ENCODE peak calls at places on chromosomes 13 and 19, in seven cellular contexts. One of them, this sample, is unnamed.
A peak's percentile ranks its signal among the peaks of the same experiment; 100 is the strongest.

GRCh38 chr19:4052993-4053422 is 13.7 kb downstream of the ZBTB7A start:
- DNase-seq in stimulated activated CD8-positive, alpha-beta memory T cell treated with anti-CD3 and anti-CD28 coated beads, Interleukin-7, amount 100 ng/mL, for 1 hour: no peak
- DNase-seq in CD8-positive, alpha-beta memory T cell: no peak
- DNase-seq in SK-N-DZ: no peak
- DNase-seq in cardiac fibroblast: no peak
- DNase-seq in stimulated activated CD4-positive, alpha-beta T cell treated with anti-CD3 and anti-CD28 coated beads, TNF-alpha, amount 100 ng/mL, for 1 hour: no peak
- DNase-seq in AG09319: no peak
- DNase-seq in this sample: no peak

GRCh38 chr13:67643656-67644055 is 413.5 kb upstream of the PCDH9 start:
- DNase-seq in stimulated activated CD8-positive, alpha-beta memory T cell treated with anti-CD3 and anti-CD28 coated beads, Interleukin-7, amount 100 ng/mL, for 1 hour: no peak
- DNase-seq in CD8-positive, alpha-beta memory T cell: no peak
- DNase-seq in SK-N-DZ: no peak
- DNase-seq in cardiac fibroblast: no peak
- DNase-seq in stimulated activated CD4-positive, alpha-beta T cell treated with anti-CD3 and anti-CD28 coated beads, TNF-alpha, amount 100 ng/mL, for 1 hour: no peak
- DNase-seq in AG09319: no peak
- DNase-seq in this sample: no peak

GRCh38 chr13:20340136-20340758 is 108.1 kb upstream of the GJB6 start:
- DNase-seq in stimulated activated CD8-positive, alpha-beta memory T cell treated with anti-CD3 and anti-CD28 coated beads, Interleukin-7, amount 100 ng/mL, for 1 hour: no peak
- DNase-seq in CD8-positive, alpha-beta memory T cell: no peak
- DNase-seq in SK-N-DZ: no peak
- DNase-seq in cardiac fibroblast: no peak
- DNase-seq in stimulated activated CD4-positive, alpha-beta T cell treated with anti-CD3 and anti-CD28 coated beads, TNF-alpha, amount 100 ng/mL, for 1 hour: no peak
- DNase-seq in AG09319: no peak
- DNase-seq in this sample: no peak

GRCh38 chr13:46229251-46229650 is 17.5 kb downstream of the LRRC63 start:
- DNase-seq in stimulated activated CD8-positive, alpha-beta memory T cell treated with anti-CD3 and anti-CD28 coated beads, Interleukin-7, amount 100 ng/mL, for 1 hour: no peak
- DNase-seq in CD8-positive, alpha-beta memory T cell: no peak
- DNase-seq in SK-N-DZ: no peak
- DNase-seq in cardiac fibroblast: no peak
- DNase-seq in stimulated activated CD4-positive, alpha-beta T cell treated with anti-CD3 and anti-CD28 coated beads, TNF-alpha, amount 100 ng/mL, for 1 hour: no peak
- DNase-seq in AG09319: no peak
- DNase-seq in this sample: no peak

GRCh38 chr13:31793246-31793645 is 53.9 kb downstream of the RXFP2 start:
- DNase-seq in stimulated activated CD8-positive, alpha-beta memory T cell treated with anti-CD3 and anti-CD28 coated beads, Interleukin-7, amount 100 ng/mL, for 1 hour: no peak
- DNase-seq in CD8-positive, alpha-beta memory T cell: no peak
- DNase-seq in SK-N-DZ: no peak
- DNase-seq in cardiac fibroblast: peak; percentile 24
- DNase-seq in stimulated activated CD4-positive, alpha-beta T cell treated with anti-CD3 and anti-CD28 coated beads, TNF-alpha, amount 100 ng/mL, for 1 hour: no peak
- DNase-seq in AG09319: no peak
- DNase-seq in this sample: peak; percentile 78

GRCh38 chr19:21569497-21569870 is 64.1 kb downstream of the ZNF429 start:
- DNase-seq in stimulated activated CD8-positive, alpha-beta memory T cell treated with anti-CD3 and anti-CD28 coated beads, Interleukin-7, amount 100 ng/mL, for 1 hour: no peak
- DNase-seq in CD8-positive, alpha-beta memory T cell: peak; percentile 64
- DNase-seq in SK-N-DZ: no peak
- DNase-seq in cardiac fibroblast: peak; percentile 38
- DNase-seq in stimulated activated CD4-positive, alpha-beta T cell treated with anti-CD3 and anti-CD28 coated beads, TNF-alpha, amount 100 ng/mL, for 1 hour: peak; percentile 36
- DNase-seq in AG09319: peak; percentile 2
- DNase-seq in this sample: no peak

GRCh38 chr13:108996430-108996829 is 367.0 kb downstream of the MYO16 start:
- DNase-seq in stimulated activated CD8-positive, alpha-beta memory T cell treated with anti-CD3 and anti-CD28 coated beads, Interleukin-7, amount 100 ng/mL, for 1 hour: no peak
- DNase-seq in CD8-positive, alpha-beta memory T cell: no peak
- DNase-seq in SK-N-DZ: no peak
- DNase-seq in cardiac fibroblast: no peak
- DNase-seq in stimulated activated CD4-positive, alpha-beta T cell treated with anti-CD3 and anti-CD28 coated beads, TNF-alpha, amount 100 ng/mL, for 1 hour: no peak
- DNase-seq in AG09319: no peak
- DNase-seq in this sample: no peak

GRCh38 chr13:19726611-19727010 is 56.1 kb downstream of the PSPC1 start:
- DNase-seq in stimulated activated CD8-positive, alpha-beta memory T cell treated with anti-CD3 and anti-CD28 coated beads, Interleukin-7, amount 100 ng/mL, for 1 hour: no peak
- DNase-seq in CD8-positive, alpha-beta memory T cell: no peak
- DNase-seq in SK-N-DZ: no peak
- DNase-seq in cardiac fibroblast: peak; percentile 65
- DNase-seq in stimulated activated CD4-positive, alpha-beta T cell treated with anti-CD3 and anti-CD28 coated beads, TNF-alpha, amount 100 ng/mL, for 1 hour: no peak
- DNase-seq in AG09319: no peak
- DNase-seq in this sample: no peak

GRCh38 chr19:48551437-48552302 is at the start of gene SULT2B1:
- DNase-seq in stimulated activated CD8-positive, alpha-beta memory T cell treated with anti-CD3 and anti-CD28 coated beads, Interleukin-7, amount 100 ng/mL, for 1 hour: no peak
- DNase-seq in CD8-positive, alpha-beta memory T cell: peak; percentile 20
- DNase-seq in SK-N-DZ: no peak
- DNase-seq in cardiac fibroblast: no peak
- DNase-seq in stimulated activated CD4-positive, alpha-beta T cell treated with anti-CD3 and anti-CD28 coated beads, TNF-alpha, amount 100 ng/mL, for 1 hour: no peak
- DNase-seq in AG09319: no peak
- DNase-seq in this sample: no peak

GRCh38 chr19:18417250-18418033 is 1.8 kb upstream of the SSBP4 start:
- DNase-seq in stimulated activated CD8-positive, alpha-beta memory T cell treated with anti-CD3 and anti-CD28 coated beads, Interleukin-7, amount 100 ng/mL, for 1 hour: no peak
- DNase-seq in CD8-positive, alpha-beta memory T cell: peak; percentile 64
- DNase-seq in SK-N-DZ: peak; percentile 79
- DNase-seq in cardiac fibroblast: peak; percentile 95
- DNase-seq in stimulated activated CD4-positive, alpha-beta T cell treated with anti-CD3 and anti-CD28 coated beads, TNF-alpha, amount 100 ng/mL, for 1 hour: no peak
- DNase-seq in AG09319: no peak
- DNase-seq in this sample: peak; percentile 40

GRCh38 chr19:6068711-6069110 is 41.6 kb downstream of the RFX2 start:
- DNase-seq in stimulated activated CD8-positive, alpha-beta memory T cell treated with anti-CD3 and anti-CD28 coated beads, Interleukin-7, amount 100 ng/mL, for 1 hour: no peak
- DNase-seq in CD8-positive, alpha-beta memory T cell: no peak
- DNase-seq in SK-N-DZ: no peak
- DNase-seq in cardiac fibroblast: no peak
- DNase-seq in stimulated activated CD4-positive, alpha-beta T cell treated with anti-CD3 and anti-CD28 coated beads, TNF-alpha, amount 100 ng/mL, for 1 hour: no peak
- DNase-seq in AG09319: no peak
- DNase-seq in this sample: no peak

GRCh38 chr19:33282036-33282686 is 20.2 kb downstream of the CEBPA start:
- DNase-seq in stimulated activated CD8-positive, alpha-beta memory T cell treated with anti-CD3 and anti-CD28 coated beads, Interleukin-7, amount 100 ng/mL, for 1 hour: no peak
- DNase-seq in CD8-positive, alpha-beta memory T cell: no peak
- DNase-seq in SK-N-DZ: no peak
- DNase-seq in cardiac fibroblast: no peak
- DNase-seq in stimulated activated CD4-positive, alpha-beta T cell treated with anti-CD3 and anti-CD28 coated beads, TNF-alpha, amount 100 ng/mL, for 1 hour: no peak
- DNase-seq in AG09319: no peak
- DNase-seq in this sample: peak; percentile 57

GRCh38 chr13:112893570-112894422 is 75.2 kb upstream of the MCF2L start:
- DNase-seq in stimulated activated CD8-positive, alpha-beta memory T cell treated with anti-CD3 and anti-CD28 coated beads, Interleukin-7, amount 100 ng/mL, for 1 hour: no peak
- DNase-seq in CD8-positive, alpha-beta memory T cell: peak; percentile 48
- DNase-seq in SK-N-DZ: peak; percentile 57
- DNase-seq in cardiac fibroblast: peak; percentile 22
- DNase-seq in stimulated activated CD4-positive, alpha-beta T cell treated with anti-CD3 and anti-CD28 coated beads, TNF-alpha, amount 100 ng/mL, for 1 hour: no peak
- DNase-seq in AG09319: no peak
- DNase-seq in this sample: no peak

GRCh38 chr13:109836629-109837607 is 50.5 kb upstream of the IRS2 start:
- DNase-seq in stimulated activated CD8-positive, alpha-beta memory T cell treated with anti-CD3 and anti-CD28 coated beads, Interleukin-7, amount 100 ng/mL, for 1 hour: no peak
- DNase-seq in CD8-positive, alpha-beta memory T cell: no peak
- DNase-seq in SK-N-DZ: no peak
- DNase-seq in cardiac fibroblast: no peak
- DNase-seq in stimulated activated CD4-positive, alpha-beta T cell treated with anti-CD3 and anti-CD28 coated beads, TNF-alpha, amount 100 ng/mL, for 1 hour: no peak
- DNase-seq in AG09319: no peak
- DNase-seq in this sample: no peak

GRCh38 chr19:55206664-55207500 is 2.4 kb downstream of the PTPRH start:
- DNase-seq in stimulated activated CD8-positive, alpha-beta memory T cell treated with anti-CD3 and anti-CD28 coated beads, Interleukin-7, amount 100 ng/mL, for 1 hour: no peak
- DNase-seq in CD8-positive, alpha-beta memory T cell: no peak
- DNase-seq in SK-N-DZ: peak; percentile 32
- DNase-seq in cardiac fibroblast: peak; percentile 95
- DNase-seq in stimulated activated CD4-positive, alpha-beta T cell treated with anti-CD3 and anti-CD28 coated beads, TNF-alpha, amount 100 ng/mL, for 1 hour: peak; percentile 27
- DNase-seq in AG09319: peak; percentile 62
- DNase-seq in this sample: peak; percentile 81

GRCh38 chr19:12800873-12801465 is 631 bp downstream of the PRDX2 start:
- DNase-seq in stimulated activated CD8-positive, alpha-beta memory T cell treated with anti-CD3 and anti-CD28 coated beads, Interleukin-7, amount 100 ng/mL, for 1 hour: no peak
- DNase-seq in CD8-positive, alpha-beta memory T cell: no peak
- DNase-seq in SK-N-DZ: no peak
- DNase-seq in cardiac fibroblast: no peak
- DNase-seq in stimulated activated CD4-positive, alpha-beta T cell treated with anti-CD3 and anti-CD28 coated beads, TNF-alpha, amount 100 ng/mL, for 1 hour: no peak
- DNase-seq in AG09319: no peak
- DNase-seq in this sample: no peak

GRCh38 chr19:15464394-15465385 is at the start of gene RASAL3:
- DNase-seq in stimulated activated CD8-positive, alpha-beta memory T cell treated with anti-CD3 and anti-CD28 coated beads, Interleukin-7, amount 100 ng/mL, for 1 hour: peak; percentile 48
- DNase-seq in CD8-positive, alpha-beta memory T cell: peak; percentile 75
- DNase-seq in SK-N-DZ: no peak
- DNase-seq in cardiac fibroblast: peak; percentile 15
- DNase-seq in stimulated activated CD4-positive, alpha-beta T cell treated with anti-CD3 and anti-CD28 coated beads, TNF-alpha, amount 100 ng/mL, for 1 hour: peak; percentile 36
- DNase-seq in AG09319: no peak
- DNase-seq in this sample: no peak

GRCh38 chr13:102261809-102262208 is 140.0 kb downstream of the FGF14 start:
- DNase-seq in stimulated activated CD8-positive, alpha-beta memory T cell treated with anti-CD3 and anti-CD28 coated beads, Interleukin-7, amount 100 ng/mL, for 1 hour: no peak
- DNase-seq in CD8-positive, alpha-beta memory T cell: no peak
- DNase-seq in SK-N-DZ: no peak
- DNase-seq in cardiac fibroblast: no peak
- DNase-seq in stimulated activated CD4-positive, alpha-beta T cell treated with anti-CD3 and anti-CD28 coated beads, TNF-alpha, amount 100 ng/mL, for 1 hour: no peak
- DNase-seq in AG09319: no peak
- DNase-seq in this sample: no peak

GRCh38 chr13:27039171-27039701 is 132.4 kb downstream of the USP12 start:
- DNase-seq in stimulated activated CD8-positive, alpha-beta memory T cell treated with anti-CD3 and anti-CD28 coated beads, Interleukin-7, amount 100 ng/mL, for 1 hour: no peak
- DNase-seq in CD8-positive, alpha-beta memory T cell: no peak
- DNase-seq in SK-N-DZ: no peak
- DNase-seq in cardiac fibroblast: no peak
- DNase-seq in stimulated activated CD4-positive, alpha-beta T cell treated with anti-CD3 and anti-CD28 coated beads, TNF-alpha, amount 100 ng/mL, for 1 hour: no peak
- DNase-seq in AG09319: no peak
- DNase-seq in this sample: no peak

GRCh38 chr19:51094696-51095279 is 12.1 kb upstream of the KLK14 start:
- DNase-seq in stimulated activated CD8-positive, alpha-beta memory T cell treated with anti-CD3 and anti-CD28 coated beads, Interleukin-7, amount 100 ng/mL, for 1 hour: no peak
- DNase-seq in CD8-positive, alpha-beta memory T cell: no peak
- DNase-seq in SK-N-DZ: peak; percentile 24
- DNase-seq in cardiac fibroblast: peak; percentile 26
- DNase-seq in stimulated activated CD4-positive, alpha-beta T cell treated with anti-CD3 and anti-CD28 coated beads, TNF-alpha, amount 100 ng/mL, for 1 hour: peak; percentile 23
- DNase-seq in AG09319: no peak
- DNase-seq in this sample: no peak

GRCh38 chr19:17041994-17042393 is 15.4 kb upstream of the CPAMD8 start:
- DNase-seq in stimulated activated CD8-positive, alpha-beta memory T cell treated with anti-CD3 and anti-CD28 coated beads, Interleukin-7, amount 100 ng/mL, for 1 hour: no peak
- DNase-seq in CD8-positive, alpha-beta memory T cell: no peak
- DNase-seq in SK-N-DZ: no peak
- DNase-seq in cardiac fibroblast: peak; percentile 63
- DNase-seq in stimulated activated CD4-positive, alpha-beta T cell treated with anti-CD3 and anti-CD28 coated beads, TNF-alpha, amount 100 ng/mL, for 1 hour: no peak
- DNase-seq in AG09319: peak; percentile 20
- DNase-seq in this sample: no peak

GRCh38 chr13:40304391-40304790 is 362.1 kb downstream of the FOXO1 start:
- DNase-seq in stimulated activated CD8-positive, alpha-beta memory T cell treated with anti-CD3 and anti-CD28 coated beads, Interleukin-7, amount 100 ng/mL, for 1 hour: no peak
- DNase-seq in CD8-positive, alpha-beta memory T cell: no peak
- DNase-seq in SK-N-DZ: no peak
- DNase-seq in cardiac fibroblast: no peak
- DNase-seq in stimulated activated CD4-positive, alpha-beta T cell treated with anti-CD3 and anti-CD28 coated beads, TNF-alpha, amount 100 ng/mL, for 1 hour: no peak
- DNase-seq in AG09319: no peak
- DNase-seq in this sample: no peak

GRCh38 chr19:41944336-41944735 is 14.8 kb downstream of the RABAC1 start:
- DNase-seq in stimulated activated CD8-positive, alpha-beta memory T cell treated with anti-CD3 and anti-CD28 coated beads, Interleukin-7, amount 100 ng/mL, for 1 hour: no peak
- DNase-seq in CD8-positive, alpha-beta memory T cell: no peak
- DNase-seq in SK-N-DZ: no peak
- DNase-seq in cardiac fibroblast: no peak
- DNase-seq in stimulated activated CD4-positive, alpha-beta T cell treated with anti-CD3 and anti-CD28 coated beads, TNF-alpha, amount 100 ng/mL, for 1 hour: no peak
- DNase-seq in AG09319: no peak
- DNase-seq in this sample: no peak

GRCh38 chr13:78787189-78787588 is 128.2 kb upstream of the OBI1 start:
- DNase-seq in stimulated activated CD8-positive, alpha-beta memory T cell treated with anti-CD3 and anti-CD28 coated beads, Interleukin-7, amount 100 ng/mL, for 1 hour: no peak
- DNase-seq in CD8-positive, alpha-beta memory T cell: no peak
- DNase-seq in SK-N-DZ: peak; percentile 9
- DNase-seq in cardiac fibroblast: peak; percentile 2
- DNase-seq in stimulated activated CD4-positive, alpha-beta T cell treated with anti-CD3 and anti-CD28 coated beads, TNF-alpha, amount 100 ng/mL, for 1 hour: no peak
- DNase-seq in AG09319: no peak
- DNase-seq in this sample: no peak

GRCh38 chr19:12788025-12788681 is 3.1 kb upstream of the JUNB start:
- DNase-seq in stimulated activated CD8-positive, alpha-beta memory T cell treated with anti-CD3 and anti-CD28 coated beads, Interleukin-7, amount 100 ng/mL, for 1 hour: no peak
- DNase-seq in CD8-positive, alpha-beta memory T cell: no peak
- DNase-seq in SK-N-DZ: no peak
- DNase-seq in cardiac fibroblast: no peak
- DNase-seq in stimulated activated CD4-positive, alpha-beta T cell treated with anti-CD3 and anti-CD28 coated beads, TNF-alpha, amount 100 ng/mL, for 1 hour: no peak
- DNase-seq in AG09319: no peak
- DNase-seq in this sample: no peak

GRCh38 chr19:16778796-16779411 is 50.3 kb upstream of the SIN3B start:
- DNase-seq in stimulated activated CD8-positive, alpha-beta memory T cell treated with anti-CD3 and anti-CD28 coated beads, Interleukin-7, amount 100 ng/mL, for 1 hour: peak; percentile 1
- DNase-seq in CD8-positive, alpha-beta memory T cell: peak; percentile 52
- DNase-seq in SK-N-DZ: peak; percentile 52
- DNase-seq in cardiac fibroblast: peak; percentile 65
- DNase-seq in stimulated activated CD4-positive, alpha-beta T cell treated with anti-CD3 and anti-CD28 coated beads, TNF-alpha, amount 100 ng/mL, for 1 hour: peak; percentile 2
- DNase-seq in AG09319: peak; percentile 8
- DNase-seq in this sample: peak; percentile 39

GRCh38 chr13:75876371-75877050 is 240.4 kb downstream of the LMO7 start:
- DNase-seq in stimulated activated CD8-positive, alpha-beta memory T cell treated with anti-CD3 and anti-CD28 coated beads, Interleukin-7, amount 100 ng/mL, for 1 hour: peak; percentile 0
- DNase-seq in CD8-positive, alpha-beta memory T cell: peak; percentile 55
- DNase-seq in SK-N-DZ: peak; percentile 68
- DNase-seq in cardiac fibroblast: peak; percentile 79
- DNase-seq in stimulated activated CD4-positive, alpha-beta T cell treated with anti-CD3 and anti-CD28 coated beads, TNF-alpha, amount 100 ng/mL, for 1 hour: peak; percentile 15
- DNase-seq in AG09319: peak; percentile 43
- DNase-seq in this sample: peak; percentile 68

GRCh38 chr13:109166807-109167206 is 537.4 kb downstream of the MYO16 start:
- DNase-seq in stimulated activated CD8-positive, alpha-beta memory T cell treated with anti-CD3 and anti-CD28 coated beads, Interleukin-7, amount 100 ng/mL, for 1 hour: no peak
- DNase-seq in CD8-positive, alpha-beta memory T cell: no peak
- DNase-seq in SK-N-DZ: no peak
- DNase-seq in cardiac fibroblast: no peak
- DNase-seq in stimulated activated CD4-positive, alpha-beta T cell treated with anti-CD3 and anti-CD28 coated beads, TNF-alpha, amount 100 ng/mL, for 1 hour: no peak
- DNase-seq in AG09319: no peak
- DNase-seq in this sample: peak; percentile 49

GRCh38 chr19:4304509-4305252 is at the start of gene FSD1:
- DNase-seq in stimulated activated CD8-positive, alpha-beta memory T cell treated with anti-CD3 and anti-CD28 coated beads, Interleukin-7, amount 100 ng/mL, for 1 hour: no peak
- DNase-seq in CD8-positive, alpha-beta memory T cell: peak; percentile 63
- DNase-seq in SK-N-DZ: peak; percentile 74
- DNase-seq in cardiac fibroblast: peak; percentile 60
- DNase-seq in stimulated activated CD4-positive, alpha-beta T cell treated with anti-CD3 and anti-CD28 coated beads, TNF-alpha, amount 100 ng/mL, for 1 hour: peak; percentile 63
- DNase-seq in AG09319: no peak
- DNase-seq in this sample: peak; percentile 31

GRCh38 chr19:49492573-49493411 is 3.4 kb upstream of the RPS11 start:
- DNase-seq in stimulated activated CD8-positive, alpha-beta memory T cell treated with anti-CD3 and anti-CD28 coated beads, Interleukin-7, amount 100 ng/mL, for 1 hour: no peak
- DNase-seq in CD8-positive, alpha-beta memory T cell: no peak
- DNase-seq in SK-N-DZ: no peak
- DNase-seq in cardiac fibroblast: no peak
- DNase-seq in stimulated activated CD4-positive, alpha-beta T cell treated with anti-CD3 and anti-CD28 coated beads, TNF-alpha, amount 100 ng/mL, for 1 hour: no peak
- DNase-seq in AG09319: no peak
- DNase-seq in this sample: no peak

GRCh38 chr13:22200469-22200868 is 529.6 kb downstream of the FGF9 start:
- DNase-seq in stimulated activated CD8-positive, alpha-beta memory T cell treated with anti-CD3 and anti-CD28 coated beads, Interleukin-7, amount 100 ng/mL, for 1 hour: no peak
- DNase-seq in CD8-positive, alpha-beta memory T cell: no peak
- DNase-seq in SK-N-DZ: no peak
- DNase-seq in cardiac fibroblast: no peak
- DNase-seq in stimulated activated CD4-positive, alpha-beta T cell treated with anti-CD3 and anti-CD28 coated beads, TNF-alpha, amount 100 ng/mL, for 1 hour: no peak
- DNase-seq in AG09319: no peak
- DNase-seq in this sample: no peak